ENCODE peak calls at places on chromosomes 12 and 14, in ten cellular contexts. C is foreskin fibroblast, K is fibroblast of lung, E is ascending aorta, T is AG09319, O is heart left ventricle, B is astrocyte of the spinal cord, P is endothelial cell, X is psoas muscle, W is Caco-2. M is an unnamed sample.
A peak's percentile ranks its signal among the peaks of the same experiment; 100 is the strongest.

GRCh38 chr12:11228268-11228879 is 41.1 kb downstream of the PRB3 start:
- DNase-seq in C (peak; percentile 10), X (no peak), O (no peak), W (peak; percentile 81), B (peak; percentile 54), E (no peak), T (no peak), K (peak; percentile 39), P (peak; percentile 72), M (no peak)

GRCh38 chr12:23204933-23205778 is 580.2 kb downstream of the ETNK1 start:
- DNase-seq in X (no peak), O (no peak), P (peak; percentile 15), E (no peak), C (peak; percentile 11), K (peak; percentile 79), T (peak; percentile 25), W (peak; percentile 56), B (peak; percentile 70), M (no peak)

GRCh38 chr12:93751864-93752610 is 74.9 kb downstream of the CRADD start:
- DNase-seq in T (peak; percentile 60), K (peak; percentile 95), O (no peak), B (peak; percentile 93), C (peak; percentile 58), P (no peak), X (no peak), W (no peak), E (no peak), M (no peak)

GRCh38 chr12:99455350-99456037 is 192.1 kb upstream of the GARIN6 start:
- DNase-seq in T (peak; percentile 27), K (no peak), P (no peak), B (peak; percentile 94), C (no peak), W (no peak), E (no peak), O (no peak), X (no peak), M (no peak)

GRCh38 chr12:67988600-67988999 is 647 bp upstream of the IFNG-AS1 start:
- DNase-seq in P (no peak), X (no peak), K (no peak), B (no peak), T (no peak), W (no peak), O (no peak), E (no peak), C (no peak), M (no peak)

GRCh38 chr14:68495101-68495637 is 297.7 kb downstream of the ZFP36L1 start:
- DNase-seq in X (no peak), C (no peak), T (no peak), K (no peak), W (no peak), B (no peak), E (no peak), O (no peak), P (peak; percentile 69), M (no peak)

GRCh38 chr14:50107850-50108249 is 8.5 kb downstream of the VCPKMT start:
- DNase-seq in E (no peak), C (no peak), T (no peak), X (no peak), O (no peak), K (no peak), W (no peak), P (no peak), B (no peak), M (no peak)

GRCh38 chr14:28381656-28382055 is 384.9 kb upstream of the FOXG1 start:
- DNase-seq in P (no peak), O (no peak), T (no peak), W (no peak), K (peak; percentile 4), X (no peak), E (no peak), B (peak; percentile 18), C (no peak), M (no peak)

GRCh38 chr12:121238086-121238485 is 28.2 kb downstream of the P2RX4 start:
- DNase-seq in W (no peak), T (no peak), E (no peak), X (no peak), K (no peak), C (no peak), O (no peak), P (no peak), B (no peak), M (peak; percentile 38)

GRCh38 chr12:3299929-3300832 is 190.8 kb upstream of the PRMT8 start:
- DNase-seq in X (peak; percentile 92), T (peak; percentile 84), C (peak; percentile 97), O (peak; percentile 92), B (peak; percentile 94), W (peak; percentile 94), P (peak; percentile 92), K (peak; percentile 95), E (peak; percentile 62), M (peak; percentile 92)

GRCh38 chr14:33765251-33765650 is 185.6 kb downstream of the EGLN3 start:
- DNase-seq in W (no peak), B (peak; percentile 61), K (no peak), X (no peak), O (peak; percentile 67), C (no peak), P (peak; percentile 62), T (no peak), E (no peak), M (no peak)

GRCh38 chr14:103545915-103546650 is 16.4 kb downstream of the BAG5 start:
- DNase-seq in B (no peak), X (peak; percentile 17), C (no peak), O (peak; percentile 56), K (no peak), T (no peak), W (no peak), P (no peak), E (no peak), M (no peak)
- TF ChIP-seq CTCF in B (no peak), X (no peak), C (no peak), O (no peak), K (no peak), T (no peak), W (no peak), P (no peak), E (no peak), M (no peak)

GRCh38 chr14:105119410-105120025 is 49.1 kb downstream of the JAG2 start:
- DNase-seq in E (no peak), K (no peak), C (no peak), B (no peak), T (no peak), X (no peak), W (no peak), P (no peak), O (no peak), M (no peak)
- TF ChIP-seq CTCF in E (no peak), K (no peak), C (no peak), B (no peak), T (no peak), X (no peak), W (no peak), P (no peak), O (no peak), M (no peak)

GRCh38 chr14:20195911-20196310 is 5.2 kb downstream of the OR11G2 start:
- DNase-seq in O (no peak), W (peak; percentile 9), T (no peak), K (no peak), C (no peak), B (no peak), P (no peak), X (no peak), E (no peak), M (no peak)
- TF ChIP-seq CTCF in O (no peak), W (no peak), T (no peak), K (no peak), C (no peak), B (no peak), P (no peak), X (no peak), E (no peak), M (no peak)

GRCh38 chr12:108772896-108773797 is 41.8 kb upstream of the CORO1C start:
- DNase-seq in P (no peak), W (no peak), K (no peak), O (no peak), E (no peak), B (no peak), C (no peak), X (no peak), T (no peak), M (no peak)

GRCh38 chr12:108770963-108771362 is 39.6 kb upstream of the CORO1C start:
- DNase-seq in X (no peak), P (no peak), T (no peak), O (no peak), C (no peak), K (no peak), E (no peak), W (no peak), B (no peak), M (no peak)

GRCh38 chr12:108768591-108769500 is 37.5 kb upstream of the CORO1C start:
- DNase-seq in X (peak; percentile 35), W (peak; percentile 37), O (peak; percentile 74), B (no peak), K (no peak), C (no peak), E (no peak), T (no peak), P (peak; percentile 31), M (peak; percentile 42)

GRCh38 chr12:108772247-108772646 is 40.9 kb upstream of the CORO1C start:
- DNase-seq in E (no peak), K (no peak), T (no peak), O (no peak), W (peak; percentile 24), P (no peak), X (peak; percentile 54), C (no peak), B (no peak), M (no peak)

GRCh38 chr12:108770269-108770829 is 39.0 kb upstream of the CORO1C start:
- DNase-seq in X (no peak), E (no peak), C (no peak), K (no peak), T (no peak), P (no peak), B (no peak), O (no peak), W (no peak), M (no peak)
- TF ChIP-seq CTCF in X (no peak), E (no peak), C (no peak), K (no peak), T (no peak), P (no peak), B (no peak), O (no peak), W (no peak), M (no peak)

DNA sequence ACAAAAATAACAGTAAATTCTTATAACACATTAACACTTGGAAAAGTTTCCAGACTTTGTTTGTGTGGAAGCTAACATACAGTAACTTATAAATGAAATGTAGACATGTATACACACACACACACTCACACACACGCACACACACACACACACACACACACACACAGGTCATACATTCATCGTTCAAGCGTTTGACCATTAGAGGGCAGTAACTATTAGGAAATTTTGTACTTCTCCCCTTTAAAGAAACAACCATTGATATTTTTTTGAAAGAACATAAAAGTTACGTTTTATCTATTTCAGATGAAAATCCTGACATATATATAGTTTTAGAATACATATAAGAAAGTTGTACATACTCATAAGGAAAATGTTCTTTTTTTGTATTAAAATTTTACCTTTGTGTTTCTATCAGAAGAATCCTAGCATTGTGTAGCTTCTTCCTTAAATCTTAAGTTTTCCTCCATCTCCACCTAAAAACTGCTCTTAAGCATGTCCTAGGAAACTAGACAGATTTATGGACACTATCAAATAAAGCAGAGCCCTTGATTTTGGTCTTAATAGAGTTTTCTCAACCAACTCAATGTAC is 29.0 kb downstream of the PTPRQ start:
- DNase-seq in B (peak; percentile 84), T (peak; percentile 39), W (peak; percentile 38), P (no peak), K (peak; percentile 90), X (no peak), C (peak; percentile 67), O (no peak), E (no peak), M (no peak)
- TF ChIP-seq CTCF in B (peak; percentile 52), T (peak; percentile 53), W (peak; percentile 56), P (peak; percentile 47), K (peak; percentile 42), X (peak; percentile 40), C (peak; percentile 58), O (no peak), E (peak; percentile 49), M (peak; percentile 16)